ENCODE peak calls at places on chromosomes 2 and 18, in ten cellular contexts. F, A, W, U, Y, B, R, I, E and H are unnamed samples.

GRCh38 chr2:102433973-102434654 is 11.2 kb downstream of the IL18RAP start:
- DNase-seq in I (no peak), Y (no peak), F (no peak), R (no peak), E (no peak), B (no peak), A (no peak), W (no peak), U (no peak), H (no peak)

GRCh38 chr2:38898256-38898655 is 8.6 kb downstream of the ARHGEF33 start:
- DNase-seq in W (no peak), B (no peak), U (no peak), E (no peak), R (no peak), F (no peak), A (peak; percentile 37), Y (no peak), I (no peak), H (no peak)

GRCh38 chr2:118059919-118060478 is 28.3 kb upstream of the INSIG2 start:
- DNase-seq in F (no peak), R (no peak), E (no peak), I (peak; percentile 85), A (no peak), W (no peak), U (peak; percentile 74), B (no peak), Y (no peak), H (no peak)

GRCh38 chr2:136238214-136238551 is 120.2 kb upstream of the CXCR4 start:
- DNase-seq in A (peak; percentile 87), W (no peak), R (no peak), F (no peak), I (no peak), B (no peak), U (no peak), E (no peak), Y (no peak), H (no peak)

GRCh38 chr2:118012778-118013177 is 1.1 kb downstream of the CCDC93 start:
- DNase-seq in A (peak; percentile 25), B (no peak), I (no peak), R (no peak), U (no peak), F (no peak), Y (no peak), W (no peak), E (no peak), H (no peak)

GRCh38 chr2:212831671-212832199 is 293.1 kb upstream of the ERBB4 start:
- DNase-seq in F (no peak), A (no peak), R (no peak), Y (no peak), E (no peak), W (no peak), B (no peak), I (no peak), U (no peak), H (peak; percentile 87)

GRCh38 chr18:9787126-9787525 is 79.0 kb downstream of the RAB31 start:
- DNase-seq in B (no peak), W (no peak), R (no peak), I (no peak), A (no peak), E (no peak), Y (no peak), F (no peak), U (no peak), H (no peak)

GRCh38 chr2:170017848-170018492 is 160.0 kb upstream of the MYO3B start:
- DNase-seq in Y (no peak), A (no peak), B (no peak), F (no peak), I (no peak), E (no peak), R (no peak), W (no peak), U (no peak), H (no peak)

GRCh38 chr2:157787364-157787938 is 88.7 kb downstream of the ACVR1 start:
- DNase-seq in Y (no peak), B (no peak), A (no peak), E (no peak), I (no peak), U (no peak), R (no peak), W (no peak), F (no peak), H (no peak)

GRCh38 chr18:79528296-79528695 is 132.6 kb downstream of the NFATC1 start:
- DNase-seq in A (no peak), Y (no peak), E (no peak), B (no peak), R (no peak), W (peak; percentile 3), I (no peak), F (no peak), U (no peak), H (peak; percentile 85)